ENCODE peak calls at places on chromosomes 11 and 22, in six cellular contexts. One of them, this sample, is unnamed.

GRCh38 chr11:95245038-95245437 is 14.0 kb upstream of the SESN3 start:
- DNase-seq in Right ventricle myocardium superior: no peak
- DNase-seq in EL: no peak
- DNase-seq in activated gamma-delta T cell treated with anti-CD3 and anti-CD28 coated beads, Interleukin-2, amount 50 U/mL, for 16 hours: no peak
- DNase-seq in left colon: no peak
- DNase-seq in RCC 7860: no peak
- DNase-seq in this sample: peak; percentile 72

GRCh38 chr22:43862074-43862881 is at the start of gene SULT4A1:
- DNase-seq in Right ventricle myocardium superior: no peak
- DNase-seq in EL: no peak
- DNase-seq in activated gamma-delta T cell treated with anti-CD3 and anti-CD28 coated beads, Interleukin-2, amount 50 U/mL, for 16 hours: no peak
- DNase-seq in left colon: no peak
- DNase-seq in RCC 7860: no peak
- DNase-seq in this sample: peak; percentile 24

GRCh38 chr11:95716266-95716665 is 73.3 kb downstream of the FAM76B start:
- DNase-seq in Right ventricle myocardium superior: no peak
- DNase-seq in EL: no peak
- DNase-seq in activated gamma-delta T cell treated with anti-CD3 and anti-CD28 coated beads, Interleukin-2, amount 50 U/mL, for 16 hours: no peak
- DNase-seq in left colon: no peak
- DNase-seq in RCC 7860: no peak
- DNase-seq in this sample: peak; percentile 78

GRCh38 chr22:49062155-49063039 is 765.3 kb downstream of the BRD1 start:
- DNase-seq in Right ventricle myocardium superior: no peak
- DNase-seq in EL: no peak
- DNase-seq in activated gamma-delta T cell treated with anti-CD3 and anti-CD28 coated beads, Interleukin-2, amount 50 U/mL, for 16 hours: no peak
- DNase-seq in left colon: no peak
- DNase-seq in RCC 7860: no peak
- DNase-seq in this sample: no peak

GRCh38 chr11:19763315-19763714 is 50.7 kb downstream of the NAV2 start:
- DNase-seq in Right ventricle myocardium superior: no peak
- DNase-seq in EL: no peak
- DNase-seq in activated gamma-delta T cell treated with anti-CD3 and anti-CD28 coated beads, Interleukin-2, amount 50 U/mL, for 16 hours: no peak
- DNase-seq in left colon: no peak
- DNase-seq in RCC 7860: no peak
- DNase-seq in this sample: no peak

GRCh38 chr22:19909350-19910179 is 32.0 kb upstream of the COMT start:
- DNase-seq in Right ventricle myocardium superior: peak; percentile 91
- DNase-seq in EL: peak; percentile 79
- DNase-seq in activated gamma-delta T cell treated with anti-CD3 and anti-CD28 coated beads, Interleukin-2, amount 50 U/mL, for 16 hours: peak; percentile 72
- DNase-seq in left colon: peak; percentile 92
- DNase-seq in RCC 7860: peak; percentile 56
- DNase-seq in this sample: peak; percentile 71

GRCh38 chr11:34356130-34356529 is 1.7 kb downstream of the ABTB2 start:
- DNase-seq in Right ventricle myocardium superior: no peak
- DNase-seq in EL: no peak
- DNase-seq in activated gamma-delta T cell treated with anti-CD3 and anti-CD28 coated beads, Interleukin-2, amount 50 U/mL, for 16 hours: no peak
- DNase-seq in left colon: no peak
- DNase-seq in RCC 7860: no peak
- DNase-seq in this sample: no peak

GRCh38 chr11:130737866-130738431 is 178.3 kb downstream of the SNX19 start:
- DNase-seq in Right ventricle myocardium superior: peak; percentile 82
- DNase-seq in EL: peak; percentile 93
- DNase-seq in activated gamma-delta T cell treated with anti-CD3 and anti-CD28 coated beads, Interleukin-2, amount 50 U/mL, for 16 hours: no peak
- DNase-seq in left colon: no peak
- DNase-seq in RCC 7860: peak; percentile 91
- DNase-seq in this sample: peak; percentile 91

GRCh38 chr11:69383946-69384547 is 90.1 kb downstream of the MYEOV start:
- DNase-seq in Right ventricle myocardium superior: no peak
- DNase-seq in EL: no peak
- DNase-seq in activated gamma-delta T cell treated with anti-CD3 and anti-CD28 coated beads, Interleukin-2, amount 50 U/mL, for 16 hours: no peak
- DNase-seq in left colon: no peak
- DNase-seq in RCC 7860: no peak
- DNase-seq in this sample: no peak

GRCh38 chr11:11963842-11964773 is 44.3 kb downstream of the DKK3 start:
- DNase-seq in Right ventricle myocardium superior: peak; percentile 42
- DNase-seq in EL: no peak
- DNase-seq in activated gamma-delta T cell treated with anti-CD3 and anti-CD28 coated beads, Interleukin-2, amount 50 U/mL, for 16 hours: no peak
- DNase-seq in left colon: no peak
- DNase-seq in RCC 7860: no peak
- DNase-seq in this sample: no peak

GRCh38 chr11:34332524-34332923 is 25.3 kb downstream of the ABTB2 start:
- DNase-seq in Right ventricle myocardium superior: no peak
- DNase-seq in EL: no peak
- DNase-seq in activated gamma-delta T cell treated with anti-CD3 and anti-CD28 coated beads, Interleukin-2, amount 50 U/mL, for 16 hours: no peak
- DNase-seq in left colon: no peak
- DNase-seq in RCC 7860: no peak
- DNase-seq in this sample: no peak

GRCh38 chr11:93169143-93169542 is 28.6 kb downstream of the SLC36A4 start:
- DNase-seq in Right ventricle myocardium superior: no peak
- DNase-seq in EL: no peak
- DNase-seq in activated gamma-delta T cell treated with anti-CD3 and anti-CD28 coated beads, Interleukin-2, amount 50 U/mL, for 16 hours: no peak
- DNase-seq in left colon: no peak
- DNase-seq in RCC 7860: no peak
- DNase-seq in this sample: no peak

GRCh38 chr11:112085822-112086421 is 634 bp downstream of the TIMM8B start:
- DNase-seq in Right ventricle myocardium superior: no peak
- DNase-seq in EL: peak; percentile 40
- DNase-seq in activated gamma-delta T cell treated with anti-CD3 and anti-CD28 coated beads, Interleukin-2, amount 50 U/mL, for 16 hours: peak; percentile 9
- DNase-seq in left colon: peak; percentile 45
- DNase-seq in RCC 7860: no peak
- DNase-seq in this sample: peak; percentile 42

GRCh38 chr11:130418756-130419155 is 9.7 kb downstream of the ADAMTS8 start:
- DNase-seq in Right ventricle myocardium superior: no peak
- DNase-seq in EL: no peak
- DNase-seq in activated gamma-delta T cell treated with anti-CD3 and anti-CD28 coated beads, Interleukin-2, amount 50 U/mL, for 16 hours: no peak
- DNase-seq in left colon: no peak
- DNase-seq in RCC 7860: no peak
- DNase-seq in this sample: no peak

GRCh38 chr22:36443198-36443770 is 38.2 kb downstream of the TXN2 start:
- DNase-seq in Right ventricle myocardium superior: no peak
- DNase-seq in EL: no peak
- DNase-seq in activated gamma-delta T cell treated with anti-CD3 and anti-CD28 coated beads, Interleukin-2, amount 50 U/mL, for 16 hours: no peak
- DNase-seq in left colon: no peak
- DNase-seq in RCC 7860: peak; percentile 5
- DNase-seq in this sample: no peak

GRCh38 chr11:104907521-104908185 is 9.4 kb upstream of the CASP12 start:
- DNase-seq in Right ventricle myocardium superior: no peak
- DNase-seq in EL: peak; percentile 17
- DNase-seq in activated gamma-delta T cell treated with anti-CD3 and anti-CD28 coated beads, Interleukin-2, amount 50 U/mL, for 16 hours: no peak
- DNase-seq in left colon: no peak
- DNase-seq in RCC 7860: no peak
- DNase-seq in this sample: peak; percentile 77

GRCh38 chr11:21301981-21302380 is 632.6 kb downstream of the NELL1 start:
- DNase-seq in Right ventricle myocardium superior: no peak
- DNase-seq in EL: no peak
- DNase-seq in activated gamma-delta T cell treated with anti-CD3 and anti-CD28 coated beads, Interleukin-2, amount 50 U/mL, for 16 hours: no peak
- DNase-seq in left colon: no peak
- DNase-seq in RCC 7860: no peak
- DNase-seq in this sample: no peak

GRCh38 chr11:128506384-128506783 is 81.0 kb downstream of the ETS1 start:
- DNase-seq in Right ventricle myocardium superior: no peak
- DNase-seq in EL: no peak
- DNase-seq in activated gamma-delta T cell treated with anti-CD3 and anti-CD28 coated beads, Interleukin-2, amount 50 U/mL, for 16 hours: no peak
- DNase-seq in left colon: no peak
- DNase-seq in RCC 7860: no peak
- DNase-seq in this sample: peak; percentile 27

GRCh38 chr11:72735495-72736027 is 16.6 kb downstream of the ARAP1 start:
- DNase-seq in Right ventricle myocardium superior: peak; percentile 55
- DNase-seq in EL: peak; percentile 54
- DNase-seq in activated gamma-delta T cell treated with anti-CD3 and anti-CD28 coated beads, Interleukin-2, amount 50 U/mL, for 16 hours: no peak
- DNase-seq in left colon: no peak
- DNase-seq in RCC 7860: peak; percentile 52
- DNase-seq in this sample: peak; percentile 80

GRCh38 chr22:23281406-23282088 is 101.2 kb downstream of the BCR start:
- DNase-seq in Right ventricle myocardium superior: peak; percentile 91
- DNase-seq in EL: peak; percentile 75
- DNase-seq in activated gamma-delta T cell treated with anti-CD3 and anti-CD28 coated beads, Interleukin-2, amount 50 U/mL, for 16 hours: peak; percentile 70
- DNase-seq in left colon: peak; percentile 88
- DNase-seq in RCC 7860: peak; percentile 64
- DNase-seq in this sample: peak; percentile 63

This sample was measured in fibroblast of mammary gland.